ENCODE peak calls at places on chromosomes 16 and 17, in nine cellular contexts. O is fibroblast of mammary gland, Y is fibroblast of villous mesenchyme, E is endothelial cell, I is thoracic aorta, S is heart left ventricle, D is brain microvascular endothelial cell, L is endothelial cell of umbilical vein, C is heart right ventricle. W is an unnamed sample.

GRCh38 chr17:45231481-45232116 is 9.9 kb downstream of the FMNL1 start:
- DNase-seq in C (no peak), Y (peak), S (no peak), I (no peak), E (peak), L (no peak), O (no peak), D (no peak), W (no peak)

GRCh38 chr16:61957075-61957474 is 79.2 kb downstream of the CDH8 start:
- DNase-seq in I (no peak), E (no peak), D (no peak), O (no peak), Y (no peak), C (no peak), L (no peak), S (no peak), W (no peak)

GRCh38 chr17:31487648-31488263 is 96.3 kb downstream of the RAB11FIP4 start:
- DNase-seq in C (peak), D (peak), L (no peak), S (peak), I (peak), E (peak), O (no peak), Y (peak), W (no peak)

GRCh38 chr17:45118691-45119090 is 13.6 kb downstream of the PLCD3 start:
- DNase-seq in Y (no peak), L (no peak), I (no peak), E (no peak), O (no peak), D (no peak), S (no peak), C (no peak), W (no peak)

GRCh38 chr17:79581306-79581932 is 29.4 kb downstream of the RBFOX3 start:
- DNase-seq in I (no peak), C (no peak), D (no peak), Y (no peak), E (no peak), S (no peak), O (no peak), L (no peak), W (no peak)

GRCh38 chr17:57490890-57491289 is 234.6 kb downstream of the MSI2 start:
- DNase-seq in I (no peak), C (no peak), E (no peak), Y (no peak), L (no peak), S (no peak), O (no peak), D (no peak), W (no peak)

GRCh38 chr17:78883090-78883532 is 19.9 kb downstream of the CEP295NL start:
- DNase-seq in L (no peak), D (peak), S (peak), I (peak), O (peak), E (no peak), C (peak), Y (peak), W (peak)

GRCh38 chr16:84362410-84362809 is 5.9 kb upstream of the ATP2C2 start:
- DNase-seq in I (no peak), E (no peak), S (no peak), O (no peak), C (no peak), L (no peak), D (no peak), Y (no peak), W (no peak)

DNA sequence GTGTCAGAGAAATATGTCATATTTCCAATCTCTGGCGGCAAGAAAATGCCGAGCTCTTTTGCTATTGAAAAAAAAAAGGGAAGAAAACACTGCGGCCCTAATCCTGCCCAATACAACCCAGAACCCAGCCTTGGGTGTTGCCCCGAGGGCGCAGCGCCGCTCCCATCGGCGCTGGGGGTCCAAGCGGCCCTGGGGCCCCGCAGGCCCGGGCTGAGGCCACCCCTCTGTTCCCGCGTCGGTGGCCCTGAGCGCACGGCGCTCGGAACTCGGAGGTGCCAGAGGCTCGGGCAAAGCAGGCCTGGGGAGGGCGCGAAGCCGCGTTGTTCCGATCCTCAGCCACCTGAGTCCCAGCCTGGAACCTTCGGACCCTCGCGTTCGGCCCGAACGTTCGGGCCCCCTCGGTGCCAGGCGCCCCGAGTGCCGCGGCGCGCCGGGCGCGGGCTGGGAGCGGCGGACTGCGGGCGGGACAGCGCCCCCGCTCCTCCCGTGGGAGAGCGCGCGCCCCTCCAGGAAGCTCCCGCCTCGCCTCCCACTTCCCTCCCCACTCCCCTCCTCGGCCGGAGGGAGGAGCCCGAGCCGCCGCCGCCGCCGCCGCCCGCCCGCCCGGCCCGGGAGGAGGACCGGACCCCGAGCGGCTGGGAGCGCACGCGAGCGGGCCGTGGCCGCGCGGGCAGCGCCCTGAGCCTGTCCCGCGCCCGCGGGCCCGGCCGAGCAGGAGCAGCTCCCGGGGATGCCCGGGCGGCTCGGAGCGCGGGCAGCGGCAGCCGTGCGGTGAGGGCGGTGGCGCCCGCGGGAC is at the start of gene CPNE2:
- DNase-seq in E (peak), I (no peak), C (peak), S (peak), Y (peak), D (no peak), O (peak), L (peak), W (peak)
- TF ChIP-seq CTCF in E (no peak), I (no peak), C (peak), S (peak), Y (no peak), D (peak), O (no peak), L (no peak), W (no peak)

DNA sequence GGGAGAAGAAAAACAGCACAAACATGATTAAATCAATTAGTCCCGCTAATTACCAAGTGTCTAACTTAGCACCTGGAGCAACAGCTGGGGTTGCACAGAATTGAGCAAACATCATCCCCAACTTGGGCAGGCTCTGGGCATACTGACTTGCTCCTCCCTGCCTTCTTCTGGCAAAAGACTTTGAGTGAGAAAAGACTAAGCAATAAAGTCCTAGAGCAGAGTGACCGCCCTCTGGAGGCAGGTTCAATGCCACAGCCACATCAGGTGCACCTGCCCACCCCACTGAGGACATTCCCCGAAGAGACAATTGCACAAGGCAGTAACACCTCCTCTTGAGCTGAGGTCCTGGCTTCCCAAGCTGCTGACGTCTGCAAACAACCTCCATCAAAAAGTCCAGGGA is 358.3 kb downstream of the SOX9 start:
- DNase-seq in S (no peak), O (no peak), Y (no peak), C (no peak), I (no peak), D (no peak), L (no peak), E (no peak), W (no peak)
- TF ChIP-seq CTCF in S (no peak), O (no peak), Y (no peak), C (no peak), I (no peak), D (no peak), L (no peak), E (no peak), W (no peak)

DNA sequence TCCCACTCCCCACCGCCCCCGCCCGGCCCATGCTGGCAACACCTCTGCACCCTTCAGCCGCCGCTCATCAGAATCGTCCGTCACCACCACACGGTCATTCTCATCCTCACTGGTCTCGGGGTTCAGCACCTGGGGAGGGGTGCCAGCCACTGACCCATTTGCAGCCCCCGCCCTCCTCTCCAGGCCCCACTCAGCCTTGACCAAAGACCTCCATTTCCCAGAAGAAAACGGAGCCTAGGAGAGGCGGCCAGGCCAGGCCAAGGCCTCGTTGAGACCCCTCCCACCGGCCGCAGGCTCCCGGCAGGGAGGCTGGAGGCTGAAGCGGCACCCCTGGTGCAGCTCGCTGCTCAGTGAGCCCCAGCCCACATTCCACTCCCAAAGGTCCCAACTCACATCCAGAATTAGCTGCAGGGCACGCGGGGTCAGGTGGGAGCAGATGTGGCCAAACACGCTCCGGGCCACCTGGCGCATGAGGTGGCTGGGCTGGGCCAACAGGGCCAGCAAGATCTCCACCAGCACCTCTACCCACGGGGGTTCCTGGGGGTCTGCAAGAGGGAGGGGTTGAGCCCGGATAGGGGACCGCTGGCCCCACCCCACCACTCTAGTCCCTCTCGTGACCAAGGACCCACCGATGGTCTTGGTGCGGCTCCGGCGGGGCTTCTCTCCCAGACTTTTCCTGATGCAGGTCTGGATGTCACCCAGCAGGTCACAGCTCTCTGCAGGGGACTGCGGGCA is 9.8 kb downstream of the MYBBP1A start:
- DNase-seq in L (no peak), O (no peak), I (no peak), S (no peak), Y (no peak), E (peak), C (no peak), D (no peak), W (no peak)
- TF ChIP-seq CTCF in L (no peak), O (no peak), I (no peak), S (no peak), Y (no peak), E (no peak), C (no peak), D (no peak), W (no peak)

GRCh38 chr16:65702707-65703402 is 581.0 kb upstream of the CDH11 start:
- DNase-seq in D (no peak), E (no peak), O (no peak), I (no peak), C (no peak), S (no peak), L (no peak), Y (no peak), W (no peak)

GRCh38 chr16:65697516-65697915 is 575.7 kb upstream of the CDH11 start:
- DNase-seq in Y (no peak), C (no peak), O (no peak), L (no peak), D (no peak), E (no peak), I (no peak), S (no peak), W (no peak)

GRCh38 chr16:65698943-65699342 is 577.1 kb upstream of the CDH11 start:
- DNase-seq in C (no peak), I (no peak), D (peak), E (no peak), Y (peak), O (no peak), S (no peak), L (no peak), W (no peak)

GRCh38 chr16:65700599-65700998 is 578.7 kb upstream of the CDH11 start:
- DNase-seq in O (no peak), D (no peak), S (no peak), C (no peak), L (no peak), I (no peak), Y (no peak), E (no peak), W (no peak)

GRCh38 chr16:65697061-65697460 is 575.2 kb upstream of the CDH11 start:
- DNase-seq in O (peak), Y (no peak), C (no peak), L (no peak), S (no peak), D (no peak), I (no peak), E (no peak), W (no peak)
- TF ChIP-seq CTCF in O (peak), Y (no peak), C (no peak), L (no peak), S (no peak), D (peak), I (no peak), E (no peak), W (peak)

DNA sequence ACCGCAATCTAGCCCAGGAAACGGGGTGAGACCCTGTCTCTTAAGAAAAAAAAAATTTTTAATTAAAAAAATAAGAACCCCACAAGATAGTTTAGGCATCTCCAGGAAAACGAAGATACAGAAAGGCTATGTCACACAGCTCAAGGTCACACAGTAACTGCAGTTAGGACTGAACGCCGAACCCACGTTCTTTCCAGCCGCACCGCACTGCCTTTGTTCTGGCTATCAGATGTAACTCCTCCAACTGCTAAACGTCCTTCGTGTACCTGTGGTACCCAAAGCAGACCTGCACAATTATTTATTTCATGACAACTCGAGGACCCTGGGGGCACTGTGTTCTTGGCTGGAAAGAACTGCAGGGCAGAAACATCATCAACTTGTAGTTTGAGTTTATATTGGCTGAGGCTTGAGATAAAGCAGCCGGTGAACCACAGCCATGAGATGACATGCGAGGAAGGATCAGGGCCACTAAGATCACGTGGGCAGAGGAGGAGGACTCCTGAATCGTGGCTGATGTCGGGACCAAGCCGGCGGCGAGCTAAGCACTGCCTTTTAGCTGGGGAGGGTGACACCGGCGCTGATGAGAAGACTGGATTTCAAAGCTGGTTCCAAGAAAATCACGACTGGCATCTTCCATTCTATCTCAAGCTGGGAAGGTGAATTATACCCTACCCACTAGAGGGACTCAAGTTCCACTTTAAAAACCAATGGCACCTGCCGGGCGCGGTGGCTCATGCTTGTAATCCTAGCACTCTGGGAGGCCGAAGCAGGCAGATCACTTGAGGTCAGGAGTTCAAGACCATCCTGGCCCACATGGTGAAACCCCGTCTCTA is 20.7 kb upstream of the MNT start:
- DNase-seq in Y (peak), O (peak), I (no peak), E (no peak), D (no peak), C (no peak), S (no peak), L (no peak), W (no peak)
- TF ChIP-seq CTCF in Y (peak), O (peak), I (no peak), E (no peak), D (peak), C (peak), S (peak), L (no peak), W (peak)

GRCh38 chr16:75096730-75097129 is 19.9 kb downstream of the LDHD start:
- DNase-seq in D (no peak), S (no peak), O (no peak), L (no peak), E (no peak), I (no peak), C (no peak), Y (no peak), W (no peak)

GRCh38 chr16:75093598-75094540 is 22.7 kb downstream of the LDHD start:
- DNase-seq in L (no peak), E (no peak), S (no peak), O (no peak), C (no peak), I (no peak), Y (no peak), D (no peak), W (no peak)

GRCh38 chr16:75097191-75097761 is 19.3 kb downstream of the LDHD start:
- DNase-seq in C (no peak), I (no peak), D (no peak), L (no peak), Y (no peak), S (no peak), E (no peak), O (no peak), W (no peak)

GRCh38 chr16:75095637-75096036 is 20.9 kb downstream of the LDHD start:
- DNase-seq in L (no peak), Y (no peak), S (no peak), D (no peak), E (no peak), I (no peak), O (no peak), C (no peak), W (no peak)

GRCh38 chr16:75095204-75095621 is 21.4 kb downstream of the LDHD start:
- DNase-seq in I (no peak), E (no peak), L (no peak), C (no peak), O (no peak), D (no peak), S (no peak), Y (no peak), W (no peak)
- TF ChIP-seq CTCF in I (no peak), E (no peak), L (no peak), C (no peak), O (no peak), D (no peak), S (no peak), Y (no peak), W (no peak)